ENCODE peak calls at places on chromosomes 16 and 17, in five cellular contexts. A, U, S, N and F are unnamed samples. For H3K27me3, the result is how much of the 10 kb centered on the place peaks cover.

GRCh38 chr17:19360772-19361171 is 1.8 kb downstream of the B9D1 start:
- DNase-seq in N (no peak), A (peak), S (no peak), U (peak), F (no peak)

GRCh38 chr17:9672266-9672665 is 26.9 kb downstream of the USP43 start:
- DNase-seq in S (no peak), U (no peak), A (no peak), N (no peak), F (no peak)

GRCh38 chr16:86584726-86585721 is 6.7 kb downstream of the FOXL1 start:
- DNase-seq in S (no peak), N (no peak), A (no peak), U (no peak), F (no peak)

GRCh38 chr16:78844028-78844427 is 744.6 kb downstream of the WWOX start:
- DNase-seq in U (no peak), A (no peak), N (no peak), S (no peak), F (no peak)

GRCh38 chr17:2212328-2212981 is 91.1 kb downstream of the SMG6 start:
- DNase-seq in S (no peak), N (no peak), A (peak), U (no peak), F (no peak)

GRCh38 chr16:26569793-26570192 is 496.9 kb upstream of the C16orf82 start:
- DNase-seq in A (no peak), S (no peak), N (no peak), U (no peak), F (no peak)

GRCh38 chr17:42908872-42909700 is 8.5 kb downstream of the G6PC1 start:
- DNase-seq in A (no peak), N (no peak), U (no peak), S (no peak), F (no peak)

GRCh38 chr17:43943769-43944418 is 1.6 kb upstream of the PPY start:
- DNase-seq in A (peak), U (peak), N (peak), S (peak), F (peak)

GRCh38 chr17:15782809-15783208 is 50.7 kb downstream of the TBC1D26 start:
- DNase-seq in S (no peak), N (peak), U (no peak), A (peak), F (peak)

GRCh38 chr17:50297407-50297865 is 23.2 kb downstream of the TMEM92 start:
- DNase-seq in U (peak), N (peak), A (peak), S (no peak), F (peak)

GRCh38 chr17:50240876-50241275 is 33.4 kb upstream of the TMEM92 start:
- DNase-seq in A (no peak), U (no peak), S (no peak), N (no peak), F (no peak)

GRCh38 chr16:87855852-87856715 is 13.2 kb downstream of the SLC7A5 start:
- DNase-seq in N (no peak), A (peak), U (peak), S (no peak), F (peak)

GRCh38 chr17:72591500-72592241 is 470.9 kb downstream of the SOX9 start:
- DNase-seq in S (no peak), A (no peak), U (no peak), N (no peak), F (no peak)

GRCh38 chr17:19508327-19508867 is 25.3 kb upstream of the SLC47A1 start:
- DNase-seq in S (no peak), N (no peak), A (peak), U (peak), F (peak)

GRCh38 chr17:57727776-57728175 is 17.3 kb downstream of the CCDC182 start:
- DNase-seq in N (no peak), S (no peak), A (no peak), U (no peak), F (no peak)

GRCh38 chr16:89917773-89918452 is 749 bp upstream of the MC1R start:
- DNase-seq in N (no peak), S (peak), A (peak), U (peak), F (peak)

GRCh38 chr17:27669136-27669535 is 38.1 kb downstream of the LGALS9 start:
- DNase-seq in S (no peak), U (no peak), A (no peak), N (no peak), F (no peak)

GRCh38 chr16:25747160-25747758 is 55.5 kb downstream of the HS3ST4 start:
- DNase-seq in A (no peak), N (no peak), U (no peak), S (no peak), F (no peak)

GRCh38 chr17:77137111-77137510 is 3.7 kb upstream of the SEC14L1 start:
- DNase-seq in U (no peak), S (no peak), A (no peak), N (no peak), F (no peak)

GRCh38 chr17:65750678-65751077 is 189.2 kb upstream of the AXIN2 start:
- DNase-seq in A (peak), S (no peak), N (no peak), U (no peak), F (peak)
- TF ChIP-seq POLR2AphosphoS5 in A (peak), S (no peak), N (peak), U (no peak), F (no peak)

DNA sequence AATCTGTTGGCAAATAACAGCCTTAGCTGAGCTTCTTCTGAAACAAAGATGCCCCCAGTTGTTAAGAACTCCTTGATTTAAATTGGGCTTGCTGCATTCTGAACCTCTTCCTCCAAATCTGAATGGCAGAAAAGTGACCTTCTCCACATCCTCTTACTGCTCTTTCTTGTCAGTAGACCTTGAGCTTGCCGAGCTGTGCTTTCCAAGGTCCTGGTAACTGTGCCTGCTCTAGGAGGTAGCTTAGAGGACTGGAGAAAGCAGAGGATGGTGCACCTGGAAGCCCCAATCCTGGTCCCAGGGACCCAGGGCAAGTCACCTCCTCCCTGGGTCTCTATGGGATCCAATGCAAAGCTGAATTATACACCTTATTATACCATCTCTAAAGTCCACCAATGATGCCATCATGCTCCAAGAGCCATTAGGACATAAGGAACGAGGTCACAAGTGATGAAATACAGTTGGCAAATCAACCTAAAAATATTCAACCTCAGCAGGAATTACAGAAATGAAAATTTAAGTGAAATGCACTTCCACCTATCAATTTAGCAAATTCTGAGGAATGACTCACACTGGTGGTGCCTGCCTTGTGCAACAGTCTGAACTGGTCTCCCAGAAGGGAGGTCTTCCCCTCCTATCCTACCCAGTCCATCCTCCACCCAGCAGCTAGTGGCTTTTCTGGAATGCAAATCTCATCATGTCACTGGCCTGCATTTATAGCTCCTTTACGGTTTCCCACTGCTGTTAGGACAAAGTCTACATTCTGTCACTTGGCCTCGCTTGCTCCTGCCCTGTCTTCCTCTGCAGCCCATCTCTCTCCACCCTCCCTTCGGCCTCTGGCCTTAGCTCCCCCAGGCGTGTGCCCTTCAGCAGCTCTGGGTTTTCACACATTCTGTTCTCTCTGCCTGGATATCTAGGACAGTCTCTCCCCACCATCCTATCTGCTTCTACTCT is 36.6 kb downstream of the TOM1L2 start:
- DNase-seq in N (no peak), S (peak), A (peak), U (no peak), F (peak)
- H3K27me3 ChIP-seq in N (under half), S (under half), A (under half), U (under half), F (under half)

DNA sequence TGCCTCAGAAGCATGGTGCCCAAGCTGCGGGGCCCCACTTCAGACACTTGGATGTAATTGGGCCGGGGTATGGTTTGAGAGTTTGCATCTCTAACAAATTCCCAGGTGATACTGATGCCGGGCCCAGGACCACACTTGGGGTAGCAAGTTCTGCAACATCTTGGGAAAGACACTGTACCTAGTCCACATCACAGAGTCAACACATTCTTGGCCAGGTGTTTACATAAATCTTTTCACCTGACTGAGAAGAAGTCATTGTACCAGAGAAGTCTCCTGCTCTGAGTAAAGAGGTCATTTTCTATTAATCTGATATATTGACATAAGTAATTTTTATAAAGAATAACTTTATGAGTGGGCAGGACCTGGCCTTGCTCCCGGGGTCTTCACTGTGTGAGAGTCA is 27.5 kb downstream of the GPT2 start:
- DNase-seq in S (no peak), U (no peak), N (no peak), A (no peak), F (no peak)
- TF ChIP-seq POLR2AphosphoS5 in S (no peak), U (no peak), N (no peak), A (no peak), F (no peak)

GRCh38 chr16:1262210-1262845 is 6.5 kb downstream of the TPSD1 start:
- DNase-seq in N (no peak), S (no peak), U (no peak), A (no peak), F (no peak)

GRCh38 chr16:1260101-1260670 is 4.3 kb downstream of the TPSD1 start:
- DNase-seq in S (no peak), A (no peak), U (no peak), N (no peak), F (no peak)

GRCh38 chr16:1262846-1263221 is 7.0 kb downstream of the TPSD1 start:
- DNase-seq in N (no peak), A (no peak), S (no peak), U (no peak), F (no peak)

GRCh38 chr16:1259760-1260068 is 3.8 kb downstream of the TPSD1 start:
- DNase-seq in A (no peak), S (no peak), U (no peak), N (no peak), F (no peak)

GRCh38 chr16:1261131-1261917 is 5.5 kb downstream of the TPSD1 start:
- DNase-seq in N (no peak), U (no peak), A (no peak), S (no peak), F (no peak)
- H3K27me3 ChIP-seq in N (under half), U (under half), A (under half), S (under half), F (half or more)

GRCh38 chr16:8862309-8863130 is 6.3 kb downstream of the CARHSP1 start:
- DNase-seq in A (no peak), S (no peak), N (no peak), U (no peak), F (no peak)
- TF ChIP-seq POLR2AphosphoS5 in A (no peak), S (no peak), N (no peak), U (no peak), F (no peak)